ENCODE peak calls at places on chromosomes 6 and 20, in nine cellular contexts. One of them, this sample, is unnamed. For H3K27me3, the result is how much of the 10 kb centered on the place peaks cover.

GRCh38 chr20:25574411-25574810 is 10.9 kb downstream of the NINL start:
- DNase-seq in PC-9: peak
- DNase-seq in right lobe of liver: no peak
- DNase-seq in stomach: no peak
- DNase-seq in cardiac muscle cell: peak
- DNase-seq in WERI-Rb-1: peak
- DNase-seq in tibial nerve: no peak
- DNase-seq in dorsolateral prefrontal cortex: no peak
- DNase-seq in IMR-90: peak
- DNase-seq in this sample: no peak

GRCh38 chr6:121688974-121689373 is 253.5 kb downstream of the GJA1 start:
- DNase-seq in PC-9: no peak
- DNase-seq in right lobe of liver: no peak
- DNase-seq in stomach: no peak
- DNase-seq in cardiac muscle cell: no peak
- DNase-seq in WERI-Rb-1: no peak
- DNase-seq in tibial nerve: no peak
- DNase-seq in dorsolateral prefrontal cortex: no peak
- DNase-seq in IMR-90: no peak
- DNase-seq in this sample: no peak

GRCh38 chr6:6997282-6998193 is 110.2 kb upstream of the RREB1 start:
- DNase-seq in PC-9: peak
- DNase-seq in right lobe of liver: no peak
- DNase-seq in stomach: no peak
- DNase-seq in cardiac muscle cell: no peak
- DNase-seq in WERI-Rb-1: peak
- DNase-seq in tibial nerve: no peak
- DNase-seq in dorsolateral prefrontal cortex: no peak
- DNase-seq in IMR-90: no peak
- DNase-seq in this sample: no peak

GRCh38 chr6:15473741-15474161 is 189.1 kb downstream of the DTNBP1 start:
- DNase-seq in PC-9: no peak
- DNase-seq in right lobe of liver: no peak
- DNase-seq in stomach: no peak
- DNase-seq in cardiac muscle cell: peak
- DNase-seq in WERI-Rb-1: no peak
- DNase-seq in tibial nerve: no peak
- DNase-seq in dorsolateral prefrontal cortex: no peak
- DNase-seq in IMR-90: peak
- DNase-seq in this sample: no peak

GRCh38 chr6:39381535-39382140 is 59.1 kb upstream of the KCNK16 start:
- DNase-seq in PC-9: no peak
- DNase-seq in right lobe of liver: no peak
- DNase-seq in stomach: no peak
- DNase-seq in cardiac muscle cell: no peak
- DNase-seq in WERI-Rb-1: peak
- DNase-seq in tibial nerve: no peak
- DNase-seq in dorsolateral prefrontal cortex: no peak
- DNase-seq in IMR-90: no peak
- DNase-seq in this sample: no peak

GRCh38 chr6:127131772-127132171 is 13.3 kb downstream of the RSPO3 start:
- DNase-seq in PC-9: no peak
- DNase-seq in right lobe of liver: no peak
- DNase-seq in stomach: no peak
- DNase-seq in cardiac muscle cell: no peak
- DNase-seq in WERI-Rb-1: no peak
- DNase-seq in tibial nerve: no peak
- DNase-seq in dorsolateral prefrontal cortex: no peak
- DNase-seq in IMR-90: no peak
- DNase-seq in this sample: no peak

GRCh38 chr6:136427378-136427717 is 122.9 kb downstream of the MAP7 start:
- DNase-seq in PC-9: no peak
- DNase-seq in right lobe of liver: no peak
- DNase-seq in stomach: no peak
- DNase-seq in cardiac muscle cell: no peak
- DNase-seq in WERI-Rb-1: no peak
- DNase-seq in tibial nerve: no peak
- DNase-seq in dorsolateral prefrontal cortex: no peak
- DNase-seq in IMR-90: no peak
- DNase-seq in this sample: no peak

GRCh38 chr6:33492093-33492492 is 37.7 kb downstream of the ZBTB9 start:
- DNase-seq in PC-9: no peak
- DNase-seq in right lobe of liver: no peak
- DNase-seq in stomach: no peak
- DNase-seq in cardiac muscle cell: no peak
- DNase-seq in WERI-Rb-1: peak
- DNase-seq in tibial nerve: no peak
- DNase-seq in dorsolateral prefrontal cortex: no peak
- DNase-seq in IMR-90: no peak
- DNase-seq in this sample: no peak

GRCh38 chr6:34157236-34157830 is 11.4 kb upstream of the GRM4 start:
- DNase-seq in PC-9: no peak
- DNase-seq in right lobe of liver: no peak
- DNase-seq in stomach: no peak
- DNase-seq in cardiac muscle cell: no peak
- DNase-seq in WERI-Rb-1: peak
- DNase-seq in tibial nerve: no peak
- DNase-seq in dorsolateral prefrontal cortex: no peak
- DNase-seq in IMR-90: no peak
- DNase-seq in this sample: no peak

GRCh38 chr6:83827050-83827449 is 26.1 kb upstream of the RIPPLY2 start:
- DNase-seq in PC-9: no peak
- DNase-seq in right lobe of liver: no peak
- DNase-seq in stomach: no peak
- DNase-seq in cardiac muscle cell: no peak
- DNase-seq in WERI-Rb-1: no peak
- DNase-seq in tibial nerve: no peak
- DNase-seq in dorsolateral prefrontal cortex: no peak
- DNase-seq in IMR-90: no peak
- DNase-seq in this sample: no peak

GRCh38 chr6:95686858-95687257 is 109.5 kb downstream of the MANEA start:
- DNase-seq in PC-9: no peak
- DNase-seq in right lobe of liver: no peak
- DNase-seq in stomach: no peak
- DNase-seq in cardiac muscle cell: no peak
- DNase-seq in WERI-Rb-1: no peak
- DNase-seq in tibial nerve: no peak
- DNase-seq in dorsolateral prefrontal cortex: no peak
- DNase-seq in IMR-90: no peak
- DNase-seq in this sample: no peak

GRCh38 chr20:7383218-7383617 is 557.0 kb downstream of the HAO1 start:
- DNase-seq in PC-9: no peak
- DNase-seq in right lobe of liver: no peak
- DNase-seq in stomach: no peak
- DNase-seq in cardiac muscle cell: no peak
- DNase-seq in WERI-Rb-1: no peak
- DNase-seq in tibial nerve: no peak
- DNase-seq in dorsolateral prefrontal cortex: no peak
- DNase-seq in IMR-90: no peak
- DNase-seq in this sample: no peak

GRCh38 chr6:168938546-168938945 is 315.1 kb downstream of the THBS2 start:
- DNase-seq in PC-9: no peak
- DNase-seq in right lobe of liver: no peak
- DNase-seq in stomach: no peak
- DNase-seq in cardiac muscle cell: no peak
- DNase-seq in WERI-Rb-1: no peak
- DNase-seq in tibial nerve: no peak
- DNase-seq in dorsolateral prefrontal cortex: no peak
- DNase-seq in IMR-90: no peak
- DNase-seq in this sample: no peak

GRCh38 chr6:88914180-88914579 is 49.2 kb downstream of the RNGTT start:
- DNase-seq in PC-9: no peak
- DNase-seq in right lobe of liver: no peak
- DNase-seq in stomach: no peak
- DNase-seq in cardiac muscle cell: no peak
- DNase-seq in WERI-Rb-1: no peak
- DNase-seq in tibial nerve: no peak
- DNase-seq in dorsolateral prefrontal cortex: no peak
- DNase-seq in IMR-90: no peak
- DNase-seq in this sample: no peak

DNA sequence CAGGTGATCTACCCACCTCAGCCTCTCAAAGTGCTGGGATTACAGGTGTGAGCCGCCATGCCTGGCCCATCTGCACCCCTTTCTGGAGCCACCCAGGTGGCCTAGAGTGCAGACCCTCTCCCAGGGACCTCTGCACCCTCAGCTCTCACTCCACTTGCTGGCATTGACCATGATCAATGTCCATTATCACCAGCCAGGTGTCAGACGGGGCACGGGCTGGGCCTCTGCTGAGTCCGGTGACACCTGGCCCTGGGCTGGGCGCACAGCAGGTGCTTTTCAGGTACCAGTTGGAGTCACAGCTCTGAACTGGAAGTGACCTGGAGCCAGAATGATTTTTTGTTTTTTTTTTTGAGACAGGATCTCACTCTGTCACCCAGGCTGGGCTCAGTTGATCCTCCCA is 91.8 kb upstream of the PMEPA1 start:
- DNase-seq in PC-9: peak
- DNase-seq in right lobe of liver: no peak
- DNase-seq in stomach: no peak
- DNase-seq in cardiac muscle cell: no peak
- DNase-seq in WERI-Rb-1: no peak
- DNase-seq in tibial nerve: no peak
- DNase-seq in dorsolateral prefrontal cortex: no peak
- DNase-seq in IMR-90: no peak
- DNase-seq in this sample: no peak
- H3K4me3 ChIP-seq in PC-9: no peak
- H3K4me3 ChIP-seq in right lobe of liver: no peak
- H3K4me3 ChIP-seq in stomach: no peak
- H3K4me3 ChIP-seq in cardiac muscle cell: no peak
- H3K4me3 ChIP-seq in WERI-Rb-1: no peak
- H3K4me3 ChIP-seq in tibial nerve: no peak
- H3K4me3 ChIP-seq in dorsolateral prefrontal cortex: no peak
- H3K4me3 ChIP-seq in IMR-90: no peak
- H3K4me3 ChIP-seq in this sample: no peak

GRCh38 chr20:57275334-57275733 is 8.9 kb upstream of the BMP7 start:
- DNase-seq in PC-9: no peak
- DNase-seq in right lobe of liver: no peak
- DNase-seq in stomach: no peak
- DNase-seq in cardiac muscle cell: no peak
- DNase-seq in WERI-Rb-1: no peak
- DNase-seq in tibial nerve: no peak
- DNase-seq in dorsolateral prefrontal cortex: no peak
- DNase-seq in IMR-90: no peak
- DNase-seq in this sample: no peak
- H3K27me3 ChIP-seq in PC-9: under half
- H3K27me3 ChIP-seq in right lobe of liver: under half
- H3K27me3 ChIP-seq in stomach: under half
- H3K27me3 ChIP-seq in cardiac muscle cell: under half
- H3K27me3 ChIP-seq in WERI-Rb-1: under half
- H3K27me3 ChIP-seq in tibial nerve: under half
- H3K27me3 ChIP-seq in dorsolateral prefrontal cortex: under half
- H3K27me3 ChIP-seq in IMR-90: under half
- H3K27me3 ChIP-seq in this sample: under half

GRCh38 chr6:48036316-48036715 is 74.7 kb downstream of the PTCHD4 start:
- DNase-seq in PC-9: no peak
- DNase-seq in right lobe of liver: no peak
- DNase-seq in stomach: no peak
- DNase-seq in cardiac muscle cell: peak
- DNase-seq in WERI-Rb-1: no peak
- DNase-seq in tibial nerve: no peak
- DNase-seq in dorsolateral prefrontal cortex: no peak
- DNase-seq in IMR-90: peak
- DNase-seq in this sample: no peak

GRCh38 chr6:48037946-48038345 is 73.1 kb downstream of the PTCHD4 start:
- DNase-seq in PC-9: no peak
- DNase-seq in right lobe of liver: no peak
- DNase-seq in stomach: no peak
- DNase-seq in cardiac muscle cell: no peak
- DNase-seq in WERI-Rb-1: no peak
- DNase-seq in tibial nerve: no peak
- DNase-seq in dorsolateral prefrontal cortex: no peak
- DNase-seq in IMR-90: no peak
- DNase-seq in this sample: no peak

DNA sequence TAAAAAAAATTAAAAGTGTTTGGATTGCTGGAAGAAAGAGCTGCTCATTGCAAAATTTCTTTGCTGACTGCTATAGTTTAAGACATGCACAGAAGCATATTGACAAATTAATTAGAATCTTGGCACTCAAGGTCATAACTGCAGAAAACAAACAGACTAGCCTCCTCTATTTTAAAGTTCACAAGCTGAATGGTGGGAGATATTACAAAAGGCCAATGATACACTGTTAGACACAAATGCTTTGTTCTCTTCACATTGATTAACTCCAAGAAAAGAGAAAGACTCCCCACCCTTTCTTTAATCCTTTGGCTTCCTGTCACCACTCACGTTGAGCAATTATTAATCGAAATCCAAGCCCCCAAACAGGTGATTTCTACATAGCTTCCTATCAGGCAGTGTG is 69.1 kb downstream of the PTCHD4 start:
- DNase-seq in PC-9: no peak
- DNase-seq in right lobe of liver: no peak
- DNase-seq in stomach: no peak
- DNase-seq in cardiac muscle cell: no peak
- DNase-seq in WERI-Rb-1: no peak
- DNase-seq in tibial nerve: no peak
- DNase-seq in dorsolateral prefrontal cortex: no peak
- DNase-seq in IMR-90: no peak
- DNase-seq in this sample: no peak
- TF ChIP-seq CTCF in PC-9: no peak
- TF ChIP-seq CTCF in right lobe of liver: no peak
- TF ChIP-seq CTCF in stomach: no peak
- TF ChIP-seq CTCF in cardiac muscle cell: no peak
- TF ChIP-seq CTCF in WERI-Rb-1: no peak
- TF ChIP-seq CTCF in tibial nerve: no peak
- TF ChIP-seq CTCF in dorsolateral prefrontal cortex: no peak
- TF ChIP-seq CTCF in IMR-90: no peak
- TF ChIP-seq CTCF in this sample: no peak

DNA sequence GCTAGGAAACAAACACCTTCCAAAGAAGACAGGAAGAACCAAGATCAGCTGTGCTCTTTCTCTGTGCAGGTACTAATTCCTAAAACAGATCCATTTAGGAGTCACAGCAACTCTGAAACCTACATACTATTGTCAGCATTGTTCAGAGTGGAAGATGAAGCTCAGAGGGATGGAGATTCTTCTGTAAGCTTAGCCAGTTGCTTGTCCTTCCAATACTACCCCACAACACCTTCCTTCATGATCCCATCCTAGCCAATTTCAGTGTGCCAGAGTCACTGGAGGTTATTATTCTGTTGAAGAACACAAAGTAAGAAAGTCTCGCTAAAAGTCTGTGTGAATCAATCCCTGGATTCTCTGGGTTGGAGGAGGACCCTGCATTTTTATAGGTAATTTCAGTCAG is 2.3 kb downstream of the POPDC3 start:
- DNase-seq in PC-9: no peak
- DNase-seq in right lobe of liver: no peak
- DNase-seq in stomach: no peak
- DNase-seq in cardiac muscle cell: no peak
- DNase-seq in WERI-Rb-1: no peak
- DNase-seq in tibial nerve: no peak
- DNase-seq in dorsolateral prefrontal cortex: no peak
- DNase-seq in IMR-90: no peak
- DNase-seq in this sample: no peak
- H3K4me3 ChIP-seq in PC-9: peak
- H3K4me3 ChIP-seq in right lobe of liver: no peak
- H3K4me3 ChIP-seq in stomach: no peak
- H3K4me3 ChIP-seq in cardiac muscle cell: peak
- H3K4me3 ChIP-seq in WERI-Rb-1: no peak
- H3K4me3 ChIP-seq in tibial nerve: no peak
- H3K4me3 ChIP-seq in dorsolateral prefrontal cortex: no peak
- H3K4me3 ChIP-seq in IMR-90: no peak
- H3K4me3 ChIP-seq in this sample: no peak